ENCODE peak calls at places on chromosomes 4 and X, in five cellular contexts. One of them, this sample, is unnamed.
A peak's percentile ranks its signal among the peaks of the same experiment; 100 is the strongest.

GRCh38 chr4:160326110-160326509 is 1223.2 kb downstream of the RAPGEF2 start:
- DNase-seq in iris pigment epithelial cell: no peak
- DNase-seq in LoVo: no peak
- DNase-seq in SW480: no peak
- DNase-seq in kidney glomerular epithelial cell: no peak
- DNase-seq in this sample: no peak

GRCh38 chrX:72313757-72314156 is 8.0 kb upstream of the CITED1 start:
- DNase-seq in iris pigment epithelial cell: no peak
- DNase-seq in LoVo: no peak
- DNase-seq in SW480: no peak
- DNase-seq in kidney glomerular epithelial cell: no peak
- DNase-seq in this sample: no peak

GRCh38 chr4:143273170-143273917 is 63.3 kb upstream of the GAB1 start:
- DNase-seq in iris pigment epithelial cell: peak; percentile 30
- DNase-seq in LoVo: no peak
- DNase-seq in SW480: no peak
- DNase-seq in kidney glomerular epithelial cell: no peak
- DNase-seq in this sample: no peak

GRCh38 chrX:111492085-111492484 is 19.4 kb upstream of the SERTM2 start:
- DNase-seq in iris pigment epithelial cell: no peak
- DNase-seq in LoVo: no peak
- DNase-seq in SW480: no peak
- DNase-seq in kidney glomerular epithelial cell: no peak
- DNase-seq in this sample: peak; percentile 36

GRCh38 chr4:169059294-169060201 is 49.5 kb upstream of the CBR4 start:
- DNase-seq in iris pigment epithelial cell: no peak
- DNase-seq in LoVo: no peak
- DNase-seq in SW480: no peak
- DNase-seq in kidney glomerular epithelial cell: no peak
- DNase-seq in this sample: peak; percentile 29

GRCh38 chr4:9765091-9765490 is 16.3 kb upstream of the DRD5 start:
- DNase-seq in iris pigment epithelial cell: peak; percentile 27
- DNase-seq in LoVo: no peak
- DNase-seq in SW480: no peak
- DNase-seq in kidney glomerular epithelial cell: no peak
- DNase-seq in this sample: no peak

GRCh38 chrX:110414679-110415439 is 56.2 kb downstream of the RTL9 start:
- DNase-seq in iris pigment epithelial cell: peak; percentile 44
- DNase-seq in LoVo: no peak
- DNase-seq in SW480: no peak
- DNase-seq in kidney glomerular epithelial cell: peak; percentile 41
- DNase-seq in this sample: peak; percentile 48

GRCh38 chr4:41070516-41071281 is 143.6 kb downstream of the APBB2 start:
- DNase-seq in iris pigment epithelial cell: peak; percentile 25
- DNase-seq in LoVo: no peak
- DNase-seq in SW480: no peak
- DNase-seq in kidney glomerular epithelial cell: no peak
- DNase-seq in this sample: peak; percentile 30

GRCh38 chr4:25993564-25994185 is 79.7 kb downstream of the SMIM20 start:
- DNase-seq in iris pigment epithelial cell: no peak
- DNase-seq in LoVo: no peak
- DNase-seq in SW480: peak; percentile 30
- DNase-seq in kidney glomerular epithelial cell: no peak
- DNase-seq in this sample: peak; percentile 36

GRCh38 chr4:82825425-82825824 is 26.8 kb upstream of the SCD5 start:
- DNase-seq in iris pigment epithelial cell: no peak
- DNase-seq in LoVo: no peak
- DNase-seq in SW480: no peak
- DNase-seq in kidney glomerular epithelial cell: no peak
- DNase-seq in this sample: no peak

GRCh38 chr4:42653606-42654560 is 3.0 kb downstream of the ATP8A1 start:
- DNase-seq in iris pigment epithelial cell: no peak
- DNase-seq in LoVo: no peak
- DNase-seq in SW480: no peak
- DNase-seq in kidney glomerular epithelial cell: no peak
- DNase-seq in this sample: no peak

GRCh38 chr4:791866-792630 is 33.9 kb downstream of the CPLX1 start:
- DNase-seq in iris pigment epithelial cell: peak; percentile 24
- DNase-seq in LoVo: no peak
- DNase-seq in SW480: no peak
- DNase-seq in kidney glomerular epithelial cell: no peak
- DNase-seq in this sample: no peak

GRCh38 chrX:72621619-72622485 is 49.2 kb upstream of the HDAC8 start:
- DNase-seq in iris pigment epithelial cell: peak; percentile 60
- DNase-seq in LoVo: no peak
- DNase-seq in SW480: no peak
- DNase-seq in kidney glomerular epithelial cell: no peak
- DNase-seq in this sample: peak; percentile 45

GRCh38 chrX:9312922-9313867 is 151.7 kb upstream of the TBL1X start:
- DNase-seq in iris pigment epithelial cell: no peak
- DNase-seq in LoVo: no peak
- DNase-seq in SW480: peak; percentile 22
- DNase-seq in kidney glomerular epithelial cell: no peak
- DNase-seq in this sample: no peak

GRCh38 chr4:153479118-153479517 is 13.0 kb downstream of the TMEM131L start:
- DNase-seq in iris pigment epithelial cell: no peak
- DNase-seq in LoVo: no peak
- DNase-seq in SW480: no peak
- DNase-seq in kidney glomerular epithelial cell: no peak
- DNase-seq in this sample: no peak

GRCh38 chr4:7192252-7193039 is at the start of gene SORCS2:
- DNase-seq in iris pigment epithelial cell: peak; percentile 50
- DNase-seq in LoVo: no peak
- DNase-seq in SW480: peak; percentile 50
- DNase-seq in kidney glomerular epithelial cell: no peak
- DNase-seq in this sample: peak; percentile 48

GRCh38 chrX:40140706-40141499 is 43.1 kb upstream of the BCOR start:
- DNase-seq in iris pigment epithelial cell: no peak
- DNase-seq in LoVo: no peak
- DNase-seq in SW480: peak; percentile 49
- DNase-seq in kidney glomerular epithelial cell: peak; percentile 15
- DNase-seq in this sample: peak; percentile 50

GRCh38 chr4:82555279-82555678 is 6.5 kb downstream of the TMEM150C start:
- DNase-seq in iris pigment epithelial cell: no peak
- DNase-seq in LoVo: no peak
- DNase-seq in SW480: no peak
- DNase-seq in kidney glomerular epithelial cell: no peak
- DNase-seq in this sample: no peak

GRCh38 chr4:126969781-126970180 is 663.0 kb upstream of the INTU start:
- DNase-seq in iris pigment epithelial cell: no peak
- DNase-seq in LoVo: no peak
- DNase-seq in SW480: no peak
- DNase-seq in kidney glomerular epithelial cell: no peak
- DNase-seq in this sample: peak; percentile 68

GRCh38 chrX:108795240-108795639 is 58.9 kb upstream of the IRS4 start:
- DNase-seq in iris pigment epithelial cell: no peak
- DNase-seq in LoVo: no peak
- DNase-seq in SW480: no peak
- DNase-seq in kidney glomerular epithelial cell: no peak
- DNase-seq in this sample: no peak

GRCh38 chr4:8645753-8646124 is 53.2 kb downstream of the CPZ start:
- DNase-seq in iris pigment epithelial cell: no peak
- DNase-seq in LoVo: no peak
- DNase-seq in SW480: no peak
- DNase-seq in kidney glomerular epithelial cell: no peak
- DNase-seq in this sample: no peak

GRCh38 chr4:133555671-133556070 is 406.6 kb downstream of the PCDH10 start:
- DNase-seq in iris pigment epithelial cell: peak; percentile 46
- DNase-seq in LoVo: no peak
- DNase-seq in SW480: no peak
- DNase-seq in kidney glomerular epithelial cell: no peak
- DNase-seq in this sample: peak; percentile 56

GRCh38 chr4:163755013-163755412 is 260.5 kb downstream of the TMA16 start:
- DNase-seq in iris pigment epithelial cell: peak; percentile 16
- DNase-seq in LoVo: peak; percentile 20
- DNase-seq in SW480: peak; percentile 1
- DNase-seq in kidney glomerular epithelial cell: no peak
- DNase-seq in this sample: peak; percentile 21

GRCh38 chr4:130092187-130093015 is 996.4 kb downstream of the C4orf33 start:
- DNase-seq in iris pigment epithelial cell: no peak
- DNase-seq in LoVo: no peak
- DNase-seq in SW480: no peak
- DNase-seq in kidney glomerular epithelial cell: no peak
- DNase-seq in this sample: peak; percentile 1

GRCh38 chrX:104098151-104098808 is 14.0 kb upstream of the ZCCHC18 start:
- DNase-seq in iris pigment epithelial cell: peak; percentile 81
- DNase-seq in LoVo: peak; percentile 47
- DNase-seq in SW480: peak; percentile 73
- DNase-seq in kidney glomerular epithelial cell: peak; percentile 49
- DNase-seq in this sample: peak; percentile 76

GRCh38 chrX:9339603-9340569 is 125.0 kb upstream of the TBL1X start:
- DNase-seq in iris pigment epithelial cell: no peak
- DNase-seq in LoVo: no peak
- DNase-seq in SW480: no peak
- DNase-seq in kidney glomerular epithelial cell: no peak
- DNase-seq in this sample: peak; percentile 45

GRCh38 chr4:104063341-104063740 is 343.6 kb upstream of the TACR3 start:
- DNase-seq in iris pigment epithelial cell: no peak
- DNase-seq in LoVo: no peak
- DNase-seq in SW480: no peak
- DNase-seq in kidney glomerular epithelial cell: no peak
- DNase-seq in this sample: no peak

GRCh38 chr4:38011484-38012162 is 51.4 kb downstream of the PTTG2 start:
- DNase-seq in iris pigment epithelial cell: no peak
- DNase-seq in LoVo: no peak
- DNase-seq in SW480: no peak
- DNase-seq in kidney glomerular epithelial cell: no peak
- DNase-seq in this sample: no peak

GRCh38 chrX:136303041-136303440 is 2.3 kb downstream of the ADGRG4 start:
- DNase-seq in iris pigment epithelial cell: no peak
- DNase-seq in LoVo: no peak
- DNase-seq in SW480: no peak
- DNase-seq in kidney glomerular epithelial cell: no peak
- DNase-seq in this sample: no peak

GRCh38 chr4:132982151-132982550 is 166.9 kb upstream of the PCDH10 start:
- DNase-seq in iris pigment epithelial cell: no peak
- DNase-seq in LoVo: no peak
- DNase-seq in SW480: no peak
- DNase-seq in kidney glomerular epithelial cell: no peak
- DNase-seq in this sample: no peak

GRCh38 chr4:11165052-11165451 is 263.6 kb downstream of the HS3ST1 start:
- DNase-seq in iris pigment epithelial cell: peak; percentile 6
- DNase-seq in LoVo: no peak
- DNase-seq in SW480: no peak
- DNase-seq in kidney glomerular epithelial cell: no peak
- DNase-seq in this sample: peak; percentile 9

GRCh38 chr4:165301833-165302232 is 25.6 kb upstream of the MSMO1 start:
- DNase-seq in iris pigment epithelial cell: peak; percentile 69
- DNase-seq in LoVo: no peak
- DNase-seq in SW480: peak; percentile 20
- DNase-seq in kidney glomerular epithelial cell: no peak
- DNase-seq in this sample: peak; percentile 71

GRCh38 chrX:71599965-71600364 is 18.3 kb downstream of the CXCR3 start:
- DNase-seq in iris pigment epithelial cell: no peak
- DNase-seq in LoVo: no peak
- DNase-seq in SW480: no peak
- DNase-seq in kidney glomerular epithelial cell: no peak
- DNase-seq in this sample: no peak

GRCh38 chr4:25011135-25011866 is 19.4 kb downstream of the LGI2 start:
- DNase-seq in iris pigment epithelial cell: no peak
- DNase-seq in LoVo: no peak
- DNase-seq in SW480: no peak
- DNase-seq in kidney glomerular epithelial cell: no peak
- DNase-seq in this sample: no peak

GRCh38 chrX:5390376-5390775 is 838.3 kb downstream of the NLGN4X start:
- DNase-seq in iris pigment epithelial cell: no peak
- DNase-seq in LoVo: no peak
- DNase-seq in SW480: no peak
- DNase-seq in kidney glomerular epithelial cell: no peak
- DNase-seq in this sample: no peak

GRCh38 chrX:112691361-112691760 is 11.6 kb upstream of the LHFPL1 start:
- DNase-seq in iris pigment epithelial cell: no peak
- DNase-seq in LoVo: no peak
- DNase-seq in SW480: no peak
- DNase-seq in kidney glomerular epithelial cell: no peak
- DNase-seq in this sample: no peak

GRCh38 chrX:119667111-119667928 is 25.6 kb downstream of the SEPTIN6 start:
- DNase-seq in iris pigment epithelial cell: no peak
- DNase-seq in LoVo: no peak
- DNase-seq in SW480: no peak
- DNase-seq in kidney glomerular epithelial cell: no peak
- DNase-seq in this sample: no peak

GRCh38 chr4:137755033-137755471 is 222.8 kb upstream of the PCDH18 start:
- DNase-seq in iris pigment epithelial cell: peak; percentile 73
- DNase-seq in LoVo: no peak
- DNase-seq in SW480: no peak
- DNase-seq in kidney glomerular epithelial cell: peak; percentile 65
- DNase-seq in this sample: peak; percentile 44

GRCh38 chr4:149371021-149371420 is 444.6 kb downstream of the IQCM start:
- DNase-seq in iris pigment epithelial cell: peak; percentile 68
- DNase-seq in LoVo: peak; percentile 72
- DNase-seq in SW480: peak; percentile 64
- DNase-seq in kidney glomerular epithelial cell: peak; percentile 63
- DNase-seq in this sample: peak; percentile 52

GRCh38 chr4:77092832-77093800 is 17.3 kb upstream of the CCNI start:
- DNase-seq in iris pigment epithelial cell: peak; percentile 32
- DNase-seq in LoVo: no peak
- DNase-seq in SW480: peak; percentile 11
- DNase-seq in kidney glomerular epithelial cell: peak; percentile 84
- DNase-seq in this sample: peak; percentile 15

This sample was measured in mesenchymal stem cell.